ENCODE peak calls at places on chromosome 21, in four cellular contexts. C is ovary, F is mucosa of descending colon, E is tibial nerve. K is an unnamed sample. For H3K36me3, the result is how much of the 10 kb centered on the place peaks cover.

GRCh38 chr21:35268261-35268660 is 219.2 kb upstream of the RUNX1 start:
- DNase-seq in C (no peak), F (no peak), E (no peak), K (no peak)

GRCh38 chr21:38956006-38956405 is 150.3 kb downstream of the ETS2 start:
- DNase-seq in C (no peak), F (no peak), E (no peak), K (no peak)

GRCh38 chr21:29005696-29006095 is 13.0 kb upstream of the LTN1 start:
- DNase-seq in C (no peak), F (no peak), E (no peak), K (no peak)

GRCh38 chr21:36804867-36805611 is 106.1 kb downstream of the SIM2 start:
- DNase-seq in C (no peak), F (no peak), E (no peak), K (no peak)

GRCh38 chr21:37509802-37510393 is 143.3 kb downstream of the DYRK1A start:
- DNase-seq in C (no peak), F (no peak), E (no peak), K (no peak)

GRCh38 chr21:39533545-39534226 is 79.1 kb upstream of the B3GALT5 start:
- DNase-seq in C (no peak), F (no peak), E (no peak), K (no peak)

GRCh38 chr21:28923439-28923975 is 69.2 kb downstream of the LTN1 start:
- DNase-seq in C (no peak), F (no peak), E (no peak), K (no peak)

GRCh38 chr21:24308183-24308582 is 1299.1 kb downstream of the MRPL39 start:
- DNase-seq in C (no peak), F (no peak), E (no peak), K (no peak)

GRCh38 chr21:29078884-29079765 is 5.7 kb upstream of the CCT8 start:
- DNase-seq in C (no peak), F (no peak), E (peak), K (no peak)

GRCh38 chr21:42414928-42415769 is 11.4 kb downstream of the UBASH3A start:
- DNase-seq in C (peak), F (no peak), E (no peak), K (no peak)

GRCh38 chr21:35136586-35137254 is 87.6 kb upstream of the RUNX1 start:
- DNase-seq in C (no peak), F (no peak), E (no peak), K (no peak)

GRCh38 chr21:37220433-37220980 is 46.6 kb downstream of the VPS26C start:
- DNase-seq in C (no peak), F (peak), E (peak), K (peak)

GRCh38 chr21:35428489-35428888 is 379.4 kb upstream of the RUNX1 start:
- DNase-seq in C (peak), F (no peak), E (peak), K (peak)

GRCh38 chr21:37407719-37408455 is 41.3 kb downstream of the DYRK1A start:
- DNase-seq in C (no peak), F (no peak), E (no peak), K (no peak)

GRCh38 chr21:29074783-29075182 is 1.3 kb upstream of the CCT8 start:
- DNase-seq in C (no peak), F (no peak), E (no peak), K (no peak)

GRCh38 chr21:36684957-36685714 is 13.8 kb upstream of the SIM2 start:
- DNase-seq in C (no peak), F (no peak), E (no peak), K (no peak)

GRCh38 chr21:37450385-37451044 is 83.9 kb downstream of the DYRK1A start:
- DNase-seq in C (no peak), F (no peak), E (no peak), K (no peak)

GRCh38 chr21:42716074-42716473 is 62.7 kb downstream of the PDE9A start:
- DNase-seq in C (no peak), F (no peak), E (no peak), K (no peak)

GRCh38 chr21:35254006-35254751 is 205.1 kb upstream of the RUNX1 start:
- DNase-seq in C (no peak), F (no peak), E (peak), K (no peak)

GRCh38 chr21:38930838-38931237 is 125.1 kb downstream of the ETS2 start:
- DNase-seq in C (no peak), F (no peak), E (peak), K (no peak)

GRCh38 chr21:38664315-38664714 is 141.4 kb upstream of the ETS2 start:
- DNase-seq in C (no peak), F (no peak), E (no peak), K (no peak)

GRCh38 chr21:30044447-30045064 is 104.8 kb upstream of the GRIK1 start:
- DNase-seq in C (no peak), F (no peak), E (peak), K (no peak)

GRCh38 chr21:28513450-28513849 is 479.2 kb downstream of the LTN1 start:
- DNase-seq in C (no peak), F (no peak), E (no peak), K (no peak)

GRCh38 chr21:42234464-42235241 is 15.7 kb downstream of the ABCG1 start:
- DNase-seq in C (peak), F (peak), E (no peak), K (peak)

GRCh38 chr21:32826317-32827167 is 55.0 kb upstream of the PAXBP1 start:
- DNase-seq in C (no peak), F (no peak), E (peak), K (no peak)
- TF ChIP-seq CTCF in C (peak), F (peak), E (peak), K (no peak)

GRCh38 chr21:44791993-44792392 is 9.6 kb downstream of the UBE2G2 start:
- DNase-seq in C (no peak), F (no peak), E (no peak), K (no peak)

GRCh38 chr21:44794031-44794374 is 7.6 kb downstream of the UBE2G2 start:
- DNase-seq in C (no peak), F (no peak), E (no peak), K (no peak)

GRCh38 chr21:44792653-44793052 is 9.0 kb downstream of the UBE2G2 start:
- DNase-seq in C (no peak), F (no peak), E (no peak), K (no peak)

GRCh38 chr21:44795342-44795741 is 6.3 kb downstream of the UBE2G2 start:
- DNase-seq in C (no peak), F (no peak), E (no peak), K (no peak)

DNA sequence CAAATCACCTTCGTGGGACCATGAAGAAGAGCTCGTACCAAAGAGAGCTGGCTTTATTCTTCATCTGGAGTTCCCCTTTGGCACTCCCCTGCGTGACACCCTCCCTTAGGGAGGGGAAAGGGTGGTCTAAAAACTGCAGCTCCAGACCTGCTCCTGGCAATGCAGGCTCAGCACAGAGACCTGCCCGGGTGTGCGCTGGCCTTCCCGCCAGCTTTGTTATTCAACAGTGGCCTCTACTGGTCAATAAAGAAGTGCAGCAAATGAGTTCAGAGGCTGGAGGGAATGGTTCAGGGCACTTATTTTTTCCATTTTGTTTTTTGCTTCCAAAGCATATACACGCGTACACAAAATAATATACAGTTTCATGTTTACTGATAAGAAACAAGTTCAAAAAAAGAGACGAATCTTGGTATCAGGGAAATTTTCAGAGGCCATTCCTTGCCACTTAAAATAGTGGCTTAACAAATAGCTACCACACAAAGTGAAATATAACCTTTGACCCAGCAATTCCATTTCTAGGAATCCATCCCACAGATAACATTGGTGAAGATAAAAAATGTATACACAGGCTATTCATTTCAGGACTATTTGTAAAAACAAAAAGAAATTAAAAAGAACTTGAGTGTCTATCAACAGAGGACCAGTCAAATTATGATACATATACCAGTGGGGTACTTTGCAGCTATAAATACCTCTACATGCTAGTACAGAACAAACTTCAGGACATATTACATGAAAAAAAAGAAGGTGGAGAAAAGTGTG is 8.2 kb downstream of the UBE2G2 start:
- DNase-seq in C (peak), F (peak), E (peak), K (peak)
- H3K36me3 ChIP-seq in C (under half), F (under half), E (under half), K (under half)

GRCh38 chr21:17869115-17869514 is 50.0 kb upstream of the C21orf91 start:
- DNase-seq in C (no peak), F (no peak), E (no peak), K (no peak)
- TF ChIP-seq CTCF in C (no peak), F (no peak), E (no peak), K (no peak)

GRCh38 chr21:32325706-32326105 is 27.1 kb downstream of the MRAP start:
- DNase-seq in C (no peak), F (no peak), E (no peak), K (no peak)
- H3K36me3 ChIP-seq in C (under half), F (under half), E (under half), K (under half)

GRCh38 chr21:41121785-41122415 is 46.1 kb upstream of the BACE2 start:
- DNase-seq in C (peak), F (peak), E (peak), K (peak)

GRCh38 chr21:41124626-41125240 is 43.2 kb upstream of the BACE2 start:
- DNase-seq in C (no peak), F (no peak), E (no peak), K (no peak)

GRCh38 chr21:41119901-41120300 is 48.1 kb upstream of the BACE2 start:
- DNase-seq in C (no peak), F (no peak), E (no peak), K (no peak)

DNA sequence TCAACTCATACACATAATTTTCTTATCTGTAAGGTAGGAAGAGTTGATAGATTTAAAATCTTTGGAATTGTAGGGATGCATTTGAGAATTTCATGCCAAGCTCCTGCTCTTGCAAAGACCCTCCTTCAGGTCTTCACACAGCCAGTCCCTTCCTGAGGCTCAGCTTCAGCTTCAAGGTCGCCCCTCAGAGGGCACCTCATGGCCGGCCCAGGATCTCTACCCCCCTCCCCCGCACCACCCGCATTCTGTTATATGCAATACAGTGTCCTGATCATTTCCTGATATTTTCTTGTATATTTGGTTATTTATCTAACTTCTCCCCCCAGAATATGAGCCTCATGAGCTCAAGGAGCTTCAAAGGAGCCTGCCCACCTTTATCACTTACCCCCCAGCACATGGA is 47.0 kb upstream of the BACE2 start:
- DNase-seq in C (no peak), F (no peak), E (no peak), K (no peak)
- TF ChIP-seq CTCF in C (no peak), F (no peak), E (no peak), K (no peak)

GRCh38 chr21:45261093-45261492 is 26.6 kb downstream of the POFUT2 start:
- DNase-seq in C (peak), F (no peak), E (no peak), K (no peak)

GRCh38 chr21:45262041-45262581 is 25.6 kb downstream of the POFUT2 start:
- DNase-seq in C (peak), F (no peak), E (no peak), K (no peak)

GRCh38 chr21:45264146-45264918 is 23.4 kb downstream of the POFUT2 start:
- DNase-seq in C (peak), F (no peak), E (no peak), K (no peak)

GRCh38 chr21:45263534-45263933 is 24.2 kb downstream of the POFUT2 start:
- DNase-seq in C (no peak), F (no peak), E (no peak), K (peak)

DNA sequence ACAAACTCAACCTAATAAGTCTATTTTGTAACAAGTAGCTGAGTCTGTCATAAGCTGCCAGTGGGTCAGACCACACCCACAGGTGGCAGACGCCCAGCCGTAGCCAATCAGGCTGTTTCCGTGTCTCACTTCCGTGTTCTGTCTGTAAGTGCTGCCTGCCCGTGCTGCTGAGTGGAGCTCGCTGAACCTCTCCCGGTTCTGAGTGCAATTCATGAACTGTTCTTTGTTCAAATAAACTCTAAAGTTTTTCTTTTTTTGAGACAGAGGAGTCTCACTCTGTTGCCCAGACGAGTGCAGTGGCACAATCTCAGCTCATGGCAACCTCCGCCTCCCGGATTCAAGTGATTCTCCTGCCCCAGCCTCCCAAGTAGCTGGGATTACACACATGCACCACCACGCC is 25.1 kb downstream of the POFUT2 start:
- DNase-seq in C (peak), F (no peak), E (no peak), K (no peak)
- H3K36me3 ChIP-seq in C (under half), F (under half), E (under half), K (under half)

DNA sequence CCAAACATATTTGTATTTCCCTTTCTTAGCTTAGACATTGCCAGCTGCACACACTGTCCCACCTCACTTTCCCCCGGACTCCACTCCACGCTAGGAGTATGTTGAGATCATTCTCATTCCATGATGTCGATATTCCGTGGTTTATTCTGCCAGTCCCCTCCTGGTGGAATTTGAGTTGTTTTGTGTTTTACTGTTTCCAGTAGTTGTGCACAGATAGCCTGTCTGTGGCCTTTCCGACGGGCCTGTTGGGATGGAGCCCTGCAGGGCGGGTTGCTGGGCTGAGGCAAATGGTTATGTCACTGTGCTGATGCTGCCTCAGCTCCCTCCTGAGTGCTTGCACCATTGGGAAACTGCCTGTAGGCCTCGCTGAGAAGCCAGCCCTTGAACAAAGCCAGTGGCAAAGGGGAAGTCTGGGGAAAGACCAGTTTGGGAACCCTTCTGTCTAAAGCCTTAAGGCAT is 12.8 kb downstream of the TRAPPC10 start:
- DNase-seq in C (peak), F (no peak), E (peak), K (no peak)
- TF ChIP-seq CTCF in C (no peak), F (no peak), E (no peak), K (no peak)

GRCh38 chr21:46439906-46440305 is 18.8 kb upstream of the DIP2A start:
- DNase-seq in C (no peak), F (no peak), E (no peak), K (no peak)
- H3K36me3 ChIP-seq in C (under half), F (under half), E (under half), K (under half)

GRCh38 chr21:25639167-25639921 is at the start of gene JAM2:
- DNase-seq in C (peak), F (peak), E (peak), K (peak)
- TF ChIP-seq CTCF in C (no peak), F (no peak), E (no peak), K (no peak)

GRCh38 chr21:14308234-14308633 is 74.7 kb downstream of the HSPA13 start:
- DNase-seq in C (no peak), F (no peak), E (no peak), K (no peak)
- H3K36me3 ChIP-seq in C (under half), F (under half), E (under half), K (under half)

K was measured in pancreas.